ENCODE peak calls at places on chromosomes 3 and 15, in four cellular contexts. One of them, this sample, is unnamed.

GRCh38 chr15:60718661-60719069 is 239.7 kb upstream of the ICE2 start:
- DNase-seq in pancreas: no peak
- DNase-seq in endothelial cell of umbilical vein: peak; percentile 37
- DNase-seq in mammary epithelial cell: no peak
- DNase-seq in this sample: no peak

GRCh38 chr15:55587321-55588069 is 650 bp downstream of the PYGO1 start:
- DNase-seq in pancreas: peak; percentile 29
- DNase-seq in endothelial cell of umbilical vein: peak; percentile 49
- DNase-seq in mammary epithelial cell: peak; percentile 21
- DNase-seq in this sample: no peak

GRCh38 chr15:39497016-39497758 is 83.7 kb upstream of the THBS1 start:
- DNase-seq in pancreas: no peak
- DNase-seq in endothelial cell of umbilical vein: no peak
- DNase-seq in mammary epithelial cell: no peak
- DNase-seq in this sample: no peak

GRCh38 chr15:28132524-28133275 is 33.6 kb upstream of the OCA2 start:
- DNase-seq in pancreas: no peak
- DNase-seq in endothelial cell of umbilical vein: peak; percentile 47
- DNase-seq in mammary epithelial cell: no peak
- DNase-seq in this sample: no peak

GRCh38 chr3:64079369-64080160 is 56.3 kb upstream of the PSMD6 start:
- DNase-seq in pancreas: no peak
- DNase-seq in endothelial cell of umbilical vein: no peak
- DNase-seq in mammary epithelial cell: no peak
- DNase-seq in this sample: no peak

GRCh38 chr3:153731036-153731435 is 390.2 kb upstream of the ARHGEF26 start:
- DNase-seq in pancreas: no peak
- DNase-seq in endothelial cell of umbilical vein: no peak
- DNase-seq in mammary epithelial cell: no peak
- DNase-seq in this sample: no peak

GRCh38 chr15:84826369-84826823 is 9.2 kb downstream of the ALPK3 start:
- DNase-seq in pancreas: peak; percentile 60
- DNase-seq in endothelial cell of umbilical vein: no peak
- DNase-seq in mammary epithelial cell: peak; percentile 36
- DNase-seq in this sample: no peak

GRCh38 chr3:182220013-182220412 is 508.3 kb downstream of the SOX2 start:
- DNase-seq in pancreas: no peak
- DNase-seq in endothelial cell of umbilical vein: no peak
- DNase-seq in mammary epithelial cell: no peak
- DNase-seq in this sample: no peak

GRCh38 chr3:119510690-119511089 is 12.3 kb downstream of the TIMMDC1 start:
- DNase-seq in pancreas: no peak
- DNase-seq in endothelial cell of umbilical vein: no peak
- DNase-seq in mammary epithelial cell: no peak
- DNase-seq in this sample: no peak

GRCh38 chr3:119517112-119517511 is 18.8 kb downstream of the TIMMDC1 start:
- DNase-seq in pancreas: no peak
- DNase-seq in endothelial cell of umbilical vein: no peak
- DNase-seq in mammary epithelial cell: no peak
- DNase-seq in this sample: no peak

GRCh38 chr3:119518026-119518425 is 19.7 kb downstream of the TIMMDC1 start:
- DNase-seq in pancreas: no peak
- DNase-seq in endothelial cell of umbilical vein: no peak
- DNase-seq in mammary epithelial cell: no peak
- DNase-seq in this sample: no peak

GRCh38 chr3:119514637-119515036 is 16.3 kb downstream of the TIMMDC1 start:
- DNase-seq in pancreas: no peak
- DNase-seq in endothelial cell of umbilical vein: no peak
- DNase-seq in mammary epithelial cell: no peak
- DNase-seq in this sample: no peak
- H3K27ac ChIP-seq in pancreas: no peak overlapping the region
- H3K27ac ChIP-seq in endothelial cell of umbilical vein: no peak overlapping the region
- H3K27ac ChIP-seq in mammary epithelial cell: no peak overlapping the region
- H3K27ac ChIP-seq in this sample: no peak overlapping the region

GRCh38 chr15:88487796-88488523 is 20.5 kb downstream of the MRPS11 start:
- DNase-seq in pancreas: no peak
- DNase-seq in endothelial cell of umbilical vein: no peak
- DNase-seq in mammary epithelial cell: no peak
- DNase-seq in this sample: no peak

GRCh38 chr15:88491158-88491557 is 23.6 kb downstream of the MRPS11 start:
- DNase-seq in pancreas: no peak
- DNase-seq in endothelial cell of umbilical vein: no peak
- DNase-seq in mammary epithelial cell: peak; percentile 29
- DNase-seq in this sample: no peak

GRCh38 chr15:88487176-88487795 is 19.8 kb downstream of the MRPS11 start:
- DNase-seq in pancreas: no peak
- DNase-seq in endothelial cell of umbilical vein: no peak
- DNase-seq in mammary epithelial cell: no peak
- DNase-seq in this sample: no peak

GRCh38 chr15:88490036-88490435 is 22.5 kb downstream of the MRPS11 start:
- DNase-seq in pancreas: no peak
- DNase-seq in endothelial cell of umbilical vein: no peak
- DNase-seq in mammary epithelial cell: no peak
- DNase-seq in this sample: no peak

GRCh38 chr15:88489321-88489720 is 21.8 kb downstream of the MRPS11 start:
- DNase-seq in pancreas: no peak
- DNase-seq in endothelial cell of umbilical vein: no peak
- DNase-seq in mammary epithelial cell: no peak
- DNase-seq in this sample: no peak
- TF ChIP-seq CTCF in pancreas: no peak
- TF ChIP-seq CTCF in endothelial cell of umbilical vein: no peak
- TF ChIP-seq CTCF in mammary epithelial cell: no peak
- TF ChIP-seq CTCF in this sample: no peak

GRCh38 chr3:124566701-124567100 is 163.6 kb upstream of the UMPS start:
- DNase-seq in pancreas: no peak
- DNase-seq in endothelial cell of umbilical vein: no peak
- DNase-seq in mammary epithelial cell: no peak
- DNase-seq in this sample: no peak
- H3K4me1 ChIP-seq in pancreas: peaks cover 9% of the 10 kb centered on the region
- H3K4me1 ChIP-seq in endothelial cell of umbilical vein: no peaks in the 10 kb centered on the region
- H3K4me1 ChIP-seq in mammary epithelial cell: no peaks in the 10 kb centered on the region
- H3K4me1 ChIP-seq in this sample: no peaks in the 10 kb centered on the region

DNA sequence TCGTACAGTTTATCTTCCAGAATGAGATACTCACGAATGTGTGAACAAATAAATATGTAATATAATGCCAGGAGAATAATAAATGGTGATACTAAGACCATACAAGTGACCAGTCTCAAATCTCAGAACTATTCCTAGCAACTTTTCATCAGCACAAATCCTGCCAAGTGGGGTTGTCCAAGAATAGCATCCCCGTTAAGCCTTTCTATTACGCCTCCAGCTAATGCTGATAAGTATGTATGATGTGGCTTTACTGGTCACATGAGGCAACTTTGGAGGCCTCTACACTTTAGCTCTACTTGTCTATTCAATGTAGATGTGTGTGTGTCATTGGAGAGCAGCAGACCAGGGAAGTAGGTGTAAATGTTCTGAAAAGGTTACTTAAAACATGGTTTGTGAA is 129.5 kb downstream of the KCNMB2 start:
- DNase-seq in pancreas: no peak
- DNase-seq in endothelial cell of umbilical vein: no peak
- DNase-seq in mammary epithelial cell: no peak
- DNase-seq in this sample: no peak
- H3K27ac ChIP-seq in pancreas: no peak overlapping the region
- H3K27ac ChIP-seq in endothelial cell of umbilical vein: no peak overlapping the region
- H3K27ac ChIP-seq in mammary epithelial cell: no peak overlapping the region
- H3K27ac ChIP-seq in this sample: no peak overlapping the region

DNA sequence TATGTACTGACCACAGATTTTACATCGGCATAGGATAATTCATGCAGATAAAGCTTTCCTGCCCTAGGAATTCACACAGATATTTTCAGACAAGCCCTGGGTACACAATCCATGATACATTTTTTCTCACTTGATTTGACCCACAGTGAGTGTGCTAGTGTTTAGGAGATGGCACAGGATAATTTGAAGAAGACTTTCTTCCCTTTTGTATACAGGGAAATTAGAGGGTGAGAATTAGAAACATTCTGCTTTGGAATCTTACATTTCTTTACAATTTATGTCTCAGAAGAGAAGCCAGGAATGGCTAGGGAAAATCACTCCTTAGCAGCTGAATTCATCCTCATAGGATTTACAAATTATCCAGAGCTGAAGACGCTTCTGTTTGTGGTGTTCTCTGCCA is at the start of gene OR5K4:
- DNase-seq in pancreas: no peak
- DNase-seq in endothelial cell of umbilical vein: no peak
- DNase-seq in mammary epithelial cell: no peak
- DNase-seq in this sample: no peak
- TF ChIP-seq CTCF in pancreas: no peak
- TF ChIP-seq CTCF in endothelial cell of umbilical vein: no peak
- TF ChIP-seq CTCF in mammary epithelial cell: no peak
- TF ChIP-seq CTCF in this sample: no peak

DNA sequence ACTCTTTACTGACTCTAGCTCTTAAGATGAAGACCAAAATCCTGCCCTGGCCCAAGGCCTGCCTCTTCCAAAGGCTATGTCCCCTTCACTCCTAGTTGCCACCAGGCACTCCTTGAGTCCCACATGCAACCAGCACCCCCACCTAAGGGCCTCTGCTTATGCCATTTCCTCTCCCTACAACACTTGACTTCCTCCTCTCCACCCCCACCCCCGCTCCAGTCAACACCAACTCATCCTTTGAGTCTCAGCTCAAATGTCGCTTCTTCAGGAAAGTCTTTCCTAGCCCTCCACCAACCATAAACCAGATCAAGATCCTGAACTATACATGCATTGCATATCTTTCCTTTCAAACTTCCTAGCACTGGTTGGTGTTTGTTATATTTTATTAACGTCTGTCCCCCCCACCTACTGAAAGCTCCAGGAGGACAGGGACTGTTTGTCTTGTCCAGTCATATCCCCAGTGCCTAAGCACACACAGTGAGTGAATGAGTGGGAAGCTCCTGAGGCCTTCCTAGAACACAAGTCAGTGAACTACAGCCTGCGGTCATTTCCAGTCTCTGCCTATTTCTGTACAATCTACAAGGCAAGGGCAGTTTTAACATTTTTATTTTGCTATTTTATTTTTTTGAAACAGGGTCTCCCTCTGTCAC is 7.3 kb downstream of the TBC1D2B start:
- DNase-seq in pancreas: no peak
- DNase-seq in endothelial cell of umbilical vein: peak; percentile 35
- DNase-seq in mammary epithelial cell: no peak
- DNase-seq in this sample: no peak
- H3K4me1 ChIP-seq in pancreas: peaks cover 41% of the 10 kb centered on the region
- H3K4me1 ChIP-seq in endothelial cell of umbilical vein: peaks cover 61% of the 10 kb centered on the region
- H3K4me1 ChIP-seq in mammary epithelial cell: peaks cover 12% of the 10 kb centered on the region
- H3K4me1 ChIP-seq in this sample: peaks cover 45% of the 10 kb centered on the region

This sample was measured in prostate gland.